ENCODE peak calls at places on chromosomes 6 and 20, in nine cellular contexts. One of them, this sample, is unnamed.

GRCh38 chr6:1087112-1087843 is 224.6 kb upstream of the FOXQ1 start:
- DNase-seq in KBM-7: no peak
- DNase-seq in dorsolateral prefrontal cortex: no peak
- DNase-seq in MV-4-11: no peak
- DNase-seq in HTR-8/SVneo: no peak
- DNase-seq in activated CD4-positive, alpha-beta T cell treated with anti-CD3 and anti-CD28 coated beads, Interleukin-2, amount 50 U/mL, for 48 hours: no peak
- DNase-seq in AG04450: no peak
- DNase-seq in cardiac fibroblast: no peak
- DNase-seq in pancreas: peak
- DNase-seq in this sample: no peak

GRCh38 chr20:25860531-25861150 is 164.0 kb upstream of the ZNF337 start:
- DNase-seq in KBM-7: no peak
- DNase-seq in dorsolateral prefrontal cortex: no peak
- DNase-seq in MV-4-11: no peak
- DNase-seq in HTR-8/SVneo: no peak
- DNase-seq in activated CD4-positive, alpha-beta T cell treated with anti-CD3 and anti-CD28 coated beads, Interleukin-2, amount 50 U/mL, for 48 hours: no peak
- DNase-seq in AG04450: no peak
- DNase-seq in cardiac fibroblast: no peak
- DNase-seq in pancreas: peak
- DNase-seq in this sample: no peak

GRCh38 chr6:139882977-139883728 is 508.7 kb upstream of the CITED2 start:
- DNase-seq in KBM-7: peak
- DNase-seq in dorsolateral prefrontal cortex: no peak
- DNase-seq in MV-4-11: peak
- DNase-seq in HTR-8/SVneo: peak
- DNase-seq in activated CD4-positive, alpha-beta T cell treated with anti-CD3 and anti-CD28 coated beads, Interleukin-2, amount 50 U/mL, for 48 hours: no peak
- DNase-seq in AG04450: no peak
- DNase-seq in cardiac fibroblast: peak
- DNase-seq in pancreas: no peak
- DNase-seq in this sample: peak

GRCh38 chr20:37223053-37223452 is 38.6 kb downstream of the GHRH start:
- DNase-seq in KBM-7: peak
- DNase-seq in dorsolateral prefrontal cortex: no peak
- DNase-seq in MV-4-11: peak
- DNase-seq in HTR-8/SVneo: no peak
- DNase-seq in activated CD4-positive, alpha-beta T cell treated with anti-CD3 and anti-CD28 coated beads, Interleukin-2, amount 50 U/mL, for 48 hours: no peak
- DNase-seq in AG04450: peak
- DNase-seq in cardiac fibroblast: peak
- DNase-seq in pancreas: no peak
- DNase-seq in this sample: peak

GRCh38 chr20:36574278-36575065 is 1.1 kb downstream of the TGIF2 start:
- DNase-seq in KBM-7: peak
- DNase-seq in dorsolateral prefrontal cortex: no peak
- DNase-seq in MV-4-11: peak
- DNase-seq in HTR-8/SVneo: peak
- DNase-seq in activated CD4-positive, alpha-beta T cell treated with anti-CD3 and anti-CD28 coated beads, Interleukin-2, amount 50 U/mL, for 48 hours: peak
- DNase-seq in AG04450: no peak
- DNase-seq in cardiac fibroblast: peak
- DNase-seq in pancreas: peak
- DNase-seq in this sample: peak

GRCh38 chr6:83193747-83194582 is 808 bp downstream of the RWDD2A start:
- DNase-seq in KBM-7: peak
- DNase-seq in dorsolateral prefrontal cortex: peak
- DNase-seq in MV-4-11: no peak
- DNase-seq in HTR-8/SVneo: peak
- DNase-seq in activated CD4-positive, alpha-beta T cell treated with anti-CD3 and anti-CD28 coated beads, Interleukin-2, amount 50 U/mL, for 48 hours: peak
- DNase-seq in AG04450: no peak
- DNase-seq in cardiac fibroblast: peak
- DNase-seq in pancreas: peak
- DNase-seq in this sample: peak

GRCh38 chr6:56314683-56315523 is 67.5 kb upstream of the COL21A1 start:
- DNase-seq in KBM-7: peak
- DNase-seq in dorsolateral prefrontal cortex: no peak
- DNase-seq in MV-4-11: no peak
- DNase-seq in HTR-8/SVneo: peak
- DNase-seq in activated CD4-positive, alpha-beta T cell treated with anti-CD3 and anti-CD28 coated beads, Interleukin-2, amount 50 U/mL, for 48 hours: peak
- DNase-seq in AG04450: no peak
- DNase-seq in cardiac fibroblast: peak
- DNase-seq in pancreas: no peak
- DNase-seq in this sample: peak

GRCh38 chr6:105051941-105052471 is 95.1 kb downstream of the LIN28B start:
- DNase-seq in KBM-7: peak
- DNase-seq in dorsolateral prefrontal cortex: no peak
- DNase-seq in MV-4-11: no peak
- DNase-seq in HTR-8/SVneo: no peak
- DNase-seq in activated CD4-positive, alpha-beta T cell treated with anti-CD3 and anti-CD28 coated beads, Interleukin-2, amount 50 U/mL, for 48 hours: no peak
- DNase-seq in AG04450: no peak
- DNase-seq in cardiac fibroblast: peak
- DNase-seq in pancreas: no peak
- DNase-seq in this sample: no peak

GRCh38 chr6:154356118-154356517 is 485 bp downstream of the IPCEF1 start:
- DNase-seq in KBM-7: no peak
- DNase-seq in dorsolateral prefrontal cortex: no peak
- DNase-seq in MV-4-11: peak
- DNase-seq in HTR-8/SVneo: no peak
- DNase-seq in activated CD4-positive, alpha-beta T cell treated with anti-CD3 and anti-CD28 coated beads, Interleukin-2, amount 50 U/mL, for 48 hours: no peak
- DNase-seq in AG04450: no peak
- DNase-seq in cardiac fibroblast: no peak
- DNase-seq in pancreas: no peak
- DNase-seq in this sample: no peak

GRCh38 chr6:117195728-117196127 is 69.6 kb upstream of the VGLL2 start:
- DNase-seq in KBM-7: no peak
- DNase-seq in dorsolateral prefrontal cortex: no peak
- DNase-seq in MV-4-11: no peak
- DNase-seq in HTR-8/SVneo: no peak
- DNase-seq in activated CD4-positive, alpha-beta T cell treated with anti-CD3 and anti-CD28 coated beads, Interleukin-2, amount 50 U/mL, for 48 hours: no peak
- DNase-seq in AG04450: no peak
- DNase-seq in cardiac fibroblast: no peak
- DNase-seq in pancreas: no peak
- DNase-seq in this sample: no peak

GRCh38 chr6:144661101-144661806 is 376.1 kb downstream of the UTRN start:
- DNase-seq in KBM-7: no peak
- DNase-seq in dorsolateral prefrontal cortex: no peak
- DNase-seq in MV-4-11: no peak
- DNase-seq in HTR-8/SVneo: no peak
- DNase-seq in activated CD4-positive, alpha-beta T cell treated with anti-CD3 and anti-CD28 coated beads, Interleukin-2, amount 50 U/mL, for 48 hours: no peak
- DNase-seq in AG04450: no peak
- DNase-seq in cardiac fibroblast: no peak
- DNase-seq in pancreas: no peak
- DNase-seq in this sample: no peak

GRCh38 chr6:161370882-161371281 is 97.0 kb upstream of the AGPAT4 start:
- DNase-seq in KBM-7: peak
- DNase-seq in dorsolateral prefrontal cortex: no peak
- DNase-seq in MV-4-11: peak
- DNase-seq in HTR-8/SVneo: peak
- DNase-seq in activated CD4-positive, alpha-beta T cell treated with anti-CD3 and anti-CD28 coated beads, Interleukin-2, amount 50 U/mL, for 48 hours: peak
- DNase-seq in AG04450: peak
- DNase-seq in cardiac fibroblast: peak
- DNase-seq in pancreas: peak
- DNase-seq in this sample: peak

GRCh38 chr20:32820000-32820697 is 395 bp downstream of the MAPRE1 start:
- DNase-seq in KBM-7: peak
- DNase-seq in dorsolateral prefrontal cortex: no peak
- DNase-seq in MV-4-11: peak
- DNase-seq in HTR-8/SVneo: peak
- DNase-seq in activated CD4-positive, alpha-beta T cell treated with anti-CD3 and anti-CD28 coated beads, Interleukin-2, amount 50 U/mL, for 48 hours: peak
- DNase-seq in AG04450: no peak
- DNase-seq in cardiac fibroblast: no peak
- DNase-seq in pancreas: peak
- DNase-seq in this sample: peak

GRCh38 chr6:83615025-83615999 is 93.6 kb downstream of the SNAP91 start:
- DNase-seq in KBM-7: peak
- DNase-seq in dorsolateral prefrontal cortex: no peak
- DNase-seq in MV-4-11: peak
- DNase-seq in HTR-8/SVneo: peak
- DNase-seq in activated CD4-positive, alpha-beta T cell treated with anti-CD3 and anti-CD28 coated beads, Interleukin-2, amount 50 U/mL, for 48 hours: no peak
- DNase-seq in AG04450: peak
- DNase-seq in cardiac fibroblast: peak
- DNase-seq in pancreas: no peak
- DNase-seq in this sample: peak

This sample was measured in OCI-M1.